ENCODE peak calls at places on chromosomes 13 and 19, in ten cellular contexts. J is glutamatergic neuron; R is IMR-90; C is T-helper 2 cell; F is stimulated activated naive CD8-positive, alpha-beta T cell treated with anti-CD3 and anti-CD28 coated beads, Interleukin-15, Interleukin-2, amounts not matched to agents 100 U/mL and 50 U/mL, for 24 hours; A is AG04450; O is stimulated activated CD4-positive, alpha-beta T cell treated with anti-CD3 and anti-CD28 coated beads, Interleukin-12 subunit alpha, Interleukin-12 subunit beta, amount 100 ng/mL, for 24 hours; L is cardiac muscle cell; W is nephron progenitor cell; V is transverse colon. E is an unnamed sample.

GRCh38 chr13:45393941-45394570 is 24.1 kb downstream of the SLC25A30 start:
- DNase-seq in L (peak), W (peak), J (peak), O (no peak), R (peak), C (no peak), F (peak), V (peak), A (no peak), E (no peak)

GRCh38 chr19:39843919-39844793 is 2.0 kb downstream of the FBL start:
- DNase-seq in O (no peak), J (no peak), V (no peak), A (peak), L (peak), F (no peak), C (no peak), W (no peak), R (peak), E (peak)

GRCh38 chr19:41688098-41688497 is at the start of gene CEACAM7:
- DNase-seq in R (no peak), C (no peak), L (no peak), W (no peak), A (no peak), O (no peak), J (no peak), F (no peak), V (peak), E (no peak)

GRCh38 chr19:46821512-46822359 is 28.9 kb downstream of the AP2S1 start:
- DNase-seq in A (no peak), O (peak), C (peak), F (peak), J (no peak), W (no peak), V (peak), R (no peak), L (no peak), E (peak)

GRCh38 chr13:19674898-19675297 is 41.4 kb downstream of the MPHOSPH8 start:
- DNase-seq in O (no peak), R (no peak), F (no peak), J (no peak), C (no peak), V (no peak), A (no peak), L (no peak), W (no peak), E (no peak)

GRCh38 chr19:34319785-34320184 is 45.2 kb upstream of the GPI start:
- DNase-seq in V (no peak), O (no peak), L (no peak), F (no peak), J (no peak), W (no peak), C (no peak), A (no peak), R (peak), E (no peak)

GRCh38 chr19:4969772-4970531 is 1.0 kb downstream of the KDM4B start:
- DNase-seq in C (no peak), J (peak), O (no peak), W (no peak), R (no peak), F (no peak), L (peak), A (no peak), V (no peak), E (no peak)

GRCh38 chr13:20360041-20360491 is 127.9 kb upstream of the GJB6 start:
- DNase-seq in J (no peak), A (peak), O (no peak), L (peak), V (no peak), W (no peak), C (no peak), F (no peak), R (peak), E (no peak)

GRCh38 chr19:41442473-41443360 is at the start of gene ERICH4:
- DNase-seq in O (no peak), V (peak), A (no peak), J (no peak), W (no peak), C (no peak), R (no peak), F (no peak), L (no peak), E (no peak)

GRCh38 chr19:30861896-30862295 is 487.3 kb downstream of the TSHZ3 start:
- DNase-seq in O (no peak), L (no peak), A (no peak), F (no peak), R (no peak), C (no peak), W (no peak), J (no peak), V (no peak), E (no peak)

GRCh38 chr13:23339225-23339624 is 94.3 kb downstream of the SACS start:
- DNase-seq in A (no peak), L (no peak), V (no peak), W (no peak), O (no peak), C (no peak), J (no peak), R (no peak), F (no peak), E (no peak)

GRCh38 chr19:28586501-28586900 is 626.5 kb downstream of the UQCRFS1 start:
- DNase-seq in A (no peak), V (no peak), W (no peak), F (no peak), O (no peak), J (peak), L (no peak), R (no peak), C (no peak), E (no peak)

GRCh38 chr19:18156841-18157464 is 4.0 kb downstream of the PIK3R2 start:
- DNase-seq in O (no peak), F (no peak), J (no peak), V (peak), R (peak), W (no peak), L (peak), C (no peak), A (peak), E (no peak)

GRCh38 chr13:91358384-91358776 is 10.9 kb downstream of the MIR17HG start:
- DNase-seq in A (no peak), C (no peak), V (no peak), R (no peak), W (no peak), F (no peak), J (no peak), O (no peak), L (peak), E (no peak)

GRCh38 chr19:37905936-37906867 is at the start of gene WDR87:
- DNase-seq in V (peak), J (peak), R (no peak), W (peak), C (peak), A (no peak), L (peak), O (peak), F (peak), E (peak)

GRCh38 chr19:16435238-16435911 is 36.4 kb downstream of the EPS15L1 start:
- DNase-seq in F (no peak), R (peak), A (peak), C (no peak), O (no peak), J (no peak), V (peak), W (no peak), L (peak), E (no peak)

GRCh38 chr19:11199517-11199916 is 2.2 kb upstream of the KANK2 start:
- DNase-seq in R (no peak), O (no peak), F (no peak), L (no peak), V (no peak), J (no peak), A (no peak), C (no peak), W (no peak), E (no peak)

GRCh38 chr19:32231691-32232090 is 113.7 kb upstream of the ZNF507 start:
- DNase-seq in R (no peak), V (no peak), C (no peak), J (no peak), O (no peak), F (no peak), A (no peak), L (no peak), W (no peak), E (no peak)

GRCh38 chr19:57566396-57567256 is 7.0 kb upstream of the ZNF550 start:
- DNase-seq in L (peak), A (no peak), F (no peak), W (no peak), J (no peak), V (no peak), R (peak), C (no peak), O (no peak), E (no peak)

GRCh38 chr19:5083547-5083965 is 114.6 kb downstream of the KDM4B start:
- DNase-seq in V (no peak), F (no peak), O (no peak), R (no peak), L (peak), J (no peak), C (no peak), A (no peak), W (peak), E (no peak)

GRCh38 chr19:35513231-35513974 is at the start of gene DMKN:
- DNase-seq in J (no peak), A (no peak), W (no peak), R (peak), F (no peak), V (no peak), O (no peak), L (peak), C (no peak), E (no peak)

GRCh38 chr19:15227261-15227660 is 5.0 kb downstream of the EPHX3 start:
- DNase-seq in A (no peak), R (no peak), O (no peak), V (no peak), L (no peak), F (no peak), C (no peak), W (no peak), J (no peak), E (no peak)

GRCh38 chr13:35210234-35210633 is 266.3 kb downstream of the MAB21L1 start:
- DNase-seq in W (no peak), C (no peak), A (no peak), F (no peak), L (peak), V (no peak), R (no peak), J (no peak), O (no peak), E (no peak)

GRCh38 chr19:18898533-18899408 is 2.8 kb upstream of the CERS1 start:
- DNase-seq in L (no peak), W (no peak), J (no peak), V (no peak), O (no peak), A (no peak), R (no peak), F (no peak), C (no peak), E (no peak)

GRCh38 chr13:40193290-40194203 is 472.9 kb downstream of the FOXO1 start:
- DNase-seq in C (no peak), W (no peak), J (no peak), R (no peak), L (no peak), V (no peak), A (no peak), F (no peak), O (no peak), E (no peak)

GRCh38 chr19:4380254-4380727 is 20.1 kb downstream of the SH3GL1 start:
- DNase-seq in L (no peak), O (no peak), R (no peak), F (peak), V (no peak), J (no peak), C (peak), A (no peak), W (no peak), E (peak)

GRCh38 chr13:44068169-44068568 is 188.5 kb downstream of the LACC1 start:
- DNase-seq in F (no peak), V (no peak), C (no peak), L (peak), A (no peak), W (no peak), O (no peak), R (peak), J (no peak), E (no peak)

GRCh38 chr13:25371608-25372274 is at the start of gene ATP8A2:
- DNase-seq in F (no peak), C (no peak), W (no peak), A (no peak), R (no peak), O (no peak), V (no peak), L (no peak), J (peak), E (no peak)

GRCh38 chr19:20513179-20513934 is 52.2 kb downstream of the ZNF737 start:
- DNase-seq in V (no peak), W (no peak), C (no peak), L (no peak), J (no peak), O (no peak), R (no peak), A (no peak), F (no peak), E (no peak)

GRCh38 chr13:94711561-94712286 is 621 bp downstream of the SOX21 start:
- DNase-seq in R (no peak), V (no peak), J (peak), A (no peak), F (no peak), L (peak), C (no peak), O (no peak), W (no peak), E (no peak)

GRCh38 chr13:77470986-77471385 is 64.5 kb upstream of the SCEL start:
- DNase-seq in F (no peak), J (no peak), L (no peak), O (no peak), R (no peak), A (no peak), C (no peak), V (no peak), W (no peak), E (no peak)

GRCh38 chr19:47446534-47447469 is 24.9 kb downstream of the SLC8A2 start:
- DNase-seq in O (no peak), J (peak), W (peak), F (peak), V (peak), C (no peak), R (no peak), A (no peak), L (peak), E (no peak)

GRCh38 chr19:955803-956746 is 28.1 kb upstream of the WDR18 start:
- DNase-seq in J (peak), R (no peak), F (no peak), C (no peak), A (no peak), L (no peak), V (peak), W (peak), O (no peak), E (no peak)

GRCh38 chr19:4624733-4625362 is 14.5 kb upstream of the TNFAIP8L1 start:
- DNase-seq in R (peak), O (no peak), A (no peak), W (peak), F (no peak), V (no peak), J (no peak), C (no peak), L (peak), E (no peak)

GRCh38 chr19:29326351-29326750 is 113.4 kb upstream of the UQCRFS1 start:
- DNase-seq in V (no peak), L (no peak), R (no peak), W (no peak), O (no peak), J (no peak), C (no peak), F (peak), A (no peak), E (no peak)

GRCh38 chr19:42433503-42434260 is 6.5 kb upstream of the LIPE start:
- DNase-seq in V (peak), A (no peak), F (peak), O (no peak), W (peak), L (peak), R (peak), C (peak), J (peak), E (peak)